ENCODE peak calls at places on chromosomes 1 and 21, in five cellular contexts. V is MM.1S; G is stimulated activated naive CD4-positive, alpha-beta T cell; Z is AG09309; R is NCI-H460. D is an unnamed sample.

GRCh38 chr1:108194051-108194450 is 6.1 kb downstream of the SLC25A24 start:
- DNase-seq in G (no peak), R (no peak), V (no peak), Z (no peak), D (no peak)

GRCh38 chr1:61334718-61335589 is 252.6 kb downstream of the NFIA start:
- DNase-seq in V (no peak), Z (no peak), G (no peak), R (no peak), D (no peak)

GRCh38 chr1:54989968-54990810 is 8.5 kb upstream of the BSND start:
- DNase-seq in R (no peak), Z (no peak), V (no peak), G (no peak), D (no peak)

GRCh38 chr1:10651377-10651776 is 145.1 kb downstream of the CASZ1 start:
- DNase-seq in R (no peak), G (no peak), Z (no peak), V (no peak), D (no peak)

GRCh38 chr1:29685387-29685786 is 449.1 kb downstream of the PTPRU start:
- DNase-seq in R (no peak), V (no peak), Z (no peak), G (no peak), D (no peak)

GRCh38 chr1:39639333-39640130 is at the start of gene HEYL:
- DNase-seq in V (peak; percentile 75), R (peak; percentile 63), G (peak; percentile 40), Z (no peak), D (peak; percentile 83)

GRCh38 chr1:19081218-19081893 is 124.9 kb upstream of the IFFO2 start:
- DNase-seq in V (no peak), R (peak; percentile 79), G (no peak), Z (no peak), D (no peak)

GRCh38 chr1:241101622-241102021 is 255.4 kb downstream of the RGS7 start:
- DNase-seq in G (no peak), Z (no peak), R (no peak), V (no peak), D (no peak)

GRCh38 chr1:99645199-99645598 is 714 bp upstream of the PALMD start:
- DNase-seq in G (no peak), R (peak; percentile 71), V (no peak), Z (peak; percentile 8), D (no peak)

GRCh38 chr1:50973875-50974617 is 4.0 kb downstream of the CDKN2C start:
- DNase-seq in R (no peak), Z (no peak), G (no peak), V (no peak), D (no peak)

GRCh38 chr1:44531785-44532566 is 126.9 kb downstream of the RNF220 start:
- DNase-seq in Z (no peak), R (peak; percentile 57), V (no peak), G (no peak), D (peak; percentile 44)

GRCh38 chr1:116325922-116326321 is 47.1 kb upstream of the ATP1A1 start:
- DNase-seq in G (peak; percentile 78), Z (no peak), R (no peak), V (peak; percentile 24), D (no peak)

GRCh38 chr1:247209306-247209900 is 37.6 kb upstream of the ZNF124 start:
- DNase-seq in V (no peak), R (no peak), G (no peak), Z (no peak), D (no peak)

GRCh38 chr1:8794605-8795004 is 22.8 kb downstream of the RERE start:
- DNase-seq in Z (no peak), G (no peak), R (no peak), V (no peak), D (no peak)

GRCh38 chr1:983736-984475 is 2.0 kb upstream of the PERM1 start:
- DNase-seq in V (no peak), Z (no peak), G (peak; percentile 69), R (no peak), D (peak; percentile 86)

GRCh38 chr1:38045431-38046332 is 911 bp downstream of the POU3F1 start:
- DNase-seq in G (no peak), Z (no peak), V (no peak), R (no peak), D (no peak)

GRCh38 chr1:36350659-36351171 is 27.3 kb upstream of the EVA1B start:
- DNase-seq in V (no peak), G (peak; percentile 45), R (no peak), Z (no peak), D (no peak)

GRCh38 chr1:206555473-206555935 is 48.2 kb downstream of the RASSF5 start:
- DNase-seq in V (peak; percentile 82), Z (no peak), G (peak; percentile 17), R (no peak), D (peak; percentile 71)

GRCh38 chr1:161225534-161226319 is at the start of gene TOMM40L:
- DNase-seq in Z (peak; percentile 100), G (peak; percentile 92), V (peak; percentile 100), R (peak; percentile 100), D (peak; percentile 92)

GRCh38 chr1:46112108-46112507 is 20.3 kb downstream of the PIK3R3 start:
- DNase-seq in Z (no peak), G (no peak), V (no peak), R (no peak), D (no peak)

GRCh38 chr21:44653123-44653522 is 1.3 kb downstream of the KRTAP12-4 start:
- DNase-seq in G (no peak), Z (no peak), V (peak; percentile 40), R (no peak), D (no peak)

GRCh38 chr1:225739542-225740107 is 38.0 kb upstream of the SRP9 start:
- DNase-seq in G (no peak), Z (no peak), V (no peak), R (no peak), D (no peak)

GRCh38 chr1:162275622-162276175 is 101.0 kb downstream of the SPATA46 start:
- DNase-seq in G (no peak), Z (no peak), R (no peak), V (no peak), D (no peak)

GRCh38 chr1:207789386-207789785 is 37.5 kb downstream of the CD46 start:
- DNase-seq in V (no peak), R (no peak), Z (no peak), G (no peak), D (no peak)

GRCh38 chr1:85464497-85465098 is 361 bp downstream of the DDAH1 start:
- DNase-seq in Z (no peak), V (peak; percentile 65), G (no peak), R (peak; percentile 12), D (peak; percentile 72)

GRCh38 chr1:169361281-169361680 is 6.3 kb downstream of the NME7 start:
- DNase-seq in G (no peak), V (no peak), R (no peak), Z (no peak), D (no peak)

GRCh38 chr1:229273507-229274232 is 2.8 kb downstream of the RAB4A start:
- DNase-seq in R (no peak), V (no peak), Z (no peak), G (no peak), D (no peak)

GRCh38 chr1:115284209-115284608 is 53.8 kb downstream of the NGF start:
- DNase-seq in V (no peak), G (no peak), R (no peak), Z (no peak), D (no peak)

GRCh38 chr1:20729990-20730689 is 2.4 kb downstream of the SH2D5 start:
- DNase-seq in R (no peak), Z (no peak), G (no peak), V (no peak), D (peak; percentile 27)

D was measured in GM20000.